ENCODE peak calls at places on chromosome 11, in six cellular contexts. C is stimulated activated CD4-positive, alpha-beta T cell treated with anti-CD3 and anti-CD28 coated beads, Interleukin-12 subunit alpha, Interleukin-12 subunit beta, amount 100 ng/mL, for 48 hours; M is neuronal stem cell; G is T follicular helper cell; E is GM23338; F is activated CD4-positive, alpha-beta memory T cell treated with anti-CD3 and anti-CD28 coated beads, Interleukin-2, amount 10 ng/mL, durations not matched to agents 7 days and 5 days. R is an unnamed sample.

GRCh38 chr11:69014084-69014935 is 1.3 kb upstream of the MRGPRF start:
- DNase-seq in G (no peak), F (no peak), E (peak), M (no peak), C (no peak), R (peak)

GRCh38 chr11:18001191-18001590 is 11.7 kb downstream of the SERGEF start:
- DNase-seq in F (no peak), G (no peak), E (no peak), M (no peak), C (no peak), R (no peak)

GRCh38 chr11:118914178-118914918 is 11.4 kb downstream of the BCL9L start:
- DNase-seq in C (no peak), G (peak), M (no peak), F (peak), E (peak), R (no peak)

GRCh38 chr11:133526790-133527189 is 5.5 kb downstream of the OPCML start:
- DNase-seq in G (no peak), E (no peak), M (no peak), F (no peak), C (no peak), R (no peak)

GRCh38 chr11:128283445-128283844 is 303.9 kb downstream of the ETS1 start:
- DNase-seq in M (no peak), E (no peak), G (no peak), F (no peak), C (no peak), R (no peak)

GRCh38 chr11:121448431-121448941 is 3.6 kb upstream of the SORL1 start:
- DNase-seq in E (no peak), C (no peak), F (no peak), M (no peak), G (no peak), R (no peak)

GRCh38 chr11:63672934-63673539 is 1.9 kb upstream of the ATL3 start:
- DNase-seq in E (no peak), C (no peak), M (no peak), G (no peak), F (no peak), R (no peak)

GRCh38 chr11:33957304-33957917 is 65.5 kb upstream of the LMO2 start:
- DNase-seq in M (no peak), C (no peak), F (no peak), G (no peak), E (no peak), R (no peak)

GRCh38 chr11:9700105-9700801 is 36.4 kb downstream of the SWAP70 start:
- DNase-seq in E (no peak), G (no peak), C (no peak), M (no peak), F (no peak), R (peak)

GRCh38 chr11:48095779-48096470 is 115.6 kb downstream of the PTPRJ start:
- DNase-seq in E (no peak), F (no peak), M (no peak), C (no peak), G (no peak), R (no peak)

GRCh38 chr11:119791047-119791446 is 62.0 kb upstream of the NECTIN1 start:
- DNase-seq in M (no peak), C (no peak), G (no peak), E (no peak), F (no peak), R (peak)

GRCh38 chr11:37718431-37718999 is 1120.5 kb upstream of the RAG2 start:
- DNase-seq in E (no peak), M (no peak), C (no peak), G (no peak), F (no peak), R (no peak)

GRCh38 chr11:110297726-110298297 is 1.4 kb upstream of the RDX start:
- DNase-seq in F (no peak), E (peak), G (no peak), M (no peak), C (no peak), R (no peak)

GRCh38 chr11:95242202-95242989 is 11.4 kb upstream of the SESN3 start:
- DNase-seq in F (no peak), C (no peak), M (no peak), E (no peak), G (no peak), R (no peak)

GRCh38 chr11:27945323-27945722 is 162.6 kb downstream of the KIF18A start:
- DNase-seq in G (no peak), C (no peak), E (no peak), F (no peak), M (no peak), R (no peak)

GRCh38 chr11:36389811-36390210 is 93.7 kb downstream of the PRR5L start:
- DNase-seq in E (no peak), M (no peak), G (no peak), F (no peak), C (no peak), R (no peak)

GRCh38 chr11:69209936-69210659 is 54.4 kb downstream of the SMIM38 start:
- DNase-seq in E (no peak), F (no peak), G (no peak), C (no peak), M (no peak), R (no peak)

R was measured in NCI-H82.